ENCODE peak calls at places on chromosomes 4 and X, in five cellular contexts. One of them, this sample, is unnamed.

GRCh38 chr4:47667552-47667951 is 170.3 kb downstream of the CORIN start:
- DNase-seq in stimulated activated CD4-positive, alpha-beta T cell treated with anti-CD3 and anti-CD28 coated beads, Interleukin-15, amount 100 ng/mL, for 1 hour: no peak
- DNase-seq in activated CD4-positive, alpha-beta T cell treated with anti-CD3 and anti-CD28 coated beads, Interleukin-2, amount 50 U/mL, for 4 hours: no peak
- DNase-seq in T follicular helper cell: no peak
- DNase-seq in nephron progenitor cell: no peak
- DNase-seq in this sample: no peak

GRCh38 chrX:100424012-100424411 is 13.9 kb upstream of the PCDH19 start:
- DNase-seq in nephron progenitor cell: no peak
- DNase-seq in activated CD4-positive, alpha-beta T cell treated with anti-CD3 and anti-CD28 coated beads, Interleukin-2, amount 50 U/mL, for 4 hours: no peak
- DNase-seq in T follicular helper cell: no peak
- DNase-seq in stimulated activated CD4-positive, alpha-beta T cell treated with anti-CD3 and anti-CD28 coated beads, Interleukin-15, amount 100 ng/mL, for 1 hour: no peak
- DNase-seq in this sample: no peak

GRCh38 chr4:74173321-74173720 is 15.4 kb downstream of the MTHFD2L start:
- DNase-seq in nephron progenitor cell: no peak
- DNase-seq in T follicular helper cell: no peak
- DNase-seq in activated CD4-positive, alpha-beta T cell treated with anti-CD3 and anti-CD28 coated beads, Interleukin-2, amount 50 U/mL, for 4 hours: no peak
- DNase-seq in stimulated activated CD4-positive, alpha-beta T cell treated with anti-CD3 and anti-CD28 coated beads, Interleukin-15, amount 100 ng/mL, for 1 hour: no peak
- DNase-seq in this sample: no peak

GRCh38 chrX:44253573-44253942 is 89.9 kb downstream of the EFHC2 start:
- DNase-seq in activated CD4-positive, alpha-beta T cell treated with anti-CD3 and anti-CD28 coated beads, Interleukin-2, amount 50 U/mL, for 4 hours: no peak
- DNase-seq in stimulated activated CD4-positive, alpha-beta T cell treated with anti-CD3 and anti-CD28 coated beads, Interleukin-15, amount 100 ng/mL, for 1 hour: no peak
- DNase-seq in T follicular helper cell: no peak
- DNase-seq in nephron progenitor cell: no peak
- DNase-seq in this sample: no peak

GRCh38 chrX:35442421-35442820 is 355.7 kb upstream of the MAGEB16 start:
- DNase-seq in activated CD4-positive, alpha-beta T cell treated with anti-CD3 and anti-CD28 coated beads, Interleukin-2, amount 50 U/mL, for 4 hours: no peak
- DNase-seq in stimulated activated CD4-positive, alpha-beta T cell treated with anti-CD3 and anti-CD28 coated beads, Interleukin-15, amount 100 ng/mL, for 1 hour: no peak
- DNase-seq in nephron progenitor cell: no peak
- DNase-seq in T follicular helper cell: no peak
- DNase-seq in this sample: no peak

GRCh38 chrX:47563801-47564315 is 2.9 kb downstream of the ARAF start:
- DNase-seq in T follicular helper cell: no peak
- DNase-seq in activated CD4-positive, alpha-beta T cell treated with anti-CD3 and anti-CD28 coated beads, Interleukin-2, amount 50 U/mL, for 4 hours: no peak
- DNase-seq in stimulated activated CD4-positive, alpha-beta T cell treated with anti-CD3 and anti-CD28 coated beads, Interleukin-15, amount 100 ng/mL, for 1 hour: no peak
- DNase-seq in nephron progenitor cell: no peak
- DNase-seq in this sample: no peak

GRCh38 chr4:2341261-2341841 is 77.1 kb downstream of the ZFYVE28 start:
- DNase-seq in T follicular helper cell: no peak
- DNase-seq in activated CD4-positive, alpha-beta T cell treated with anti-CD3 and anti-CD28 coated beads, Interleukin-2, amount 50 U/mL, for 4 hours: no peak
- DNase-seq in nephron progenitor cell: no peak
- DNase-seq in stimulated activated CD4-positive, alpha-beta T cell treated with anti-CD3 and anti-CD28 coated beads, Interleukin-15, amount 100 ng/mL, for 1 hour: no peak
- DNase-seq in this sample: no peak

GRCh38 chrX:23390979-23391378 is 56.3 kb downstream of the PTCHD1 start:
- DNase-seq in nephron progenitor cell: no peak
- DNase-seq in stimulated activated CD4-positive, alpha-beta T cell treated with anti-CD3 and anti-CD28 coated beads, Interleukin-15, amount 100 ng/mL, for 1 hour: no peak
- DNase-seq in activated CD4-positive, alpha-beta T cell treated with anti-CD3 and anti-CD28 coated beads, Interleukin-2, amount 50 U/mL, for 4 hours: no peak
- DNase-seq in T follicular helper cell: no peak
- DNase-seq in this sample: no peak

GRCh38 chr4:30866444-30866843 is 146.3 kb downstream of the PCDH7 start:
- DNase-seq in activated CD4-positive, alpha-beta T cell treated with anti-CD3 and anti-CD28 coated beads, Interleukin-2, amount 50 U/mL, for 4 hours: no peak
- DNase-seq in T follicular helper cell: no peak
- DNase-seq in nephron progenitor cell: no peak
- DNase-seq in stimulated activated CD4-positive, alpha-beta T cell treated with anti-CD3 and anti-CD28 coated beads, Interleukin-15, amount 100 ng/mL, for 1 hour: no peak
- DNase-seq in this sample: no peak

GRCh38 chr4:37481547-37482129 is 204.5 kb downstream of the RELL1 start:
- DNase-seq in stimulated activated CD4-positive, alpha-beta T cell treated with anti-CD3 and anti-CD28 coated beads, Interleukin-15, amount 100 ng/mL, for 1 hour: no peak
- DNase-seq in activated CD4-positive, alpha-beta T cell treated with anti-CD3 and anti-CD28 coated beads, Interleukin-2, amount 50 U/mL, for 4 hours: no peak
- DNase-seq in nephron progenitor cell: no peak
- DNase-seq in T follicular helper cell: no peak
- DNase-seq in this sample: no peak

GRCh38 chr4:156799121-156799589 is 172.4 kb downstream of the PDGFC start:
- DNase-seq in T follicular helper cell: no peak
- DNase-seq in nephron progenitor cell: no peak
- DNase-seq in activated CD4-positive, alpha-beta T cell treated with anti-CD3 and anti-CD28 coated beads, Interleukin-2, amount 50 U/mL, for 4 hours: no peak
- DNase-seq in stimulated activated CD4-positive, alpha-beta T cell treated with anti-CD3 and anti-CD28 coated beads, Interleukin-15, amount 100 ng/mL, for 1 hour: no peak
- DNase-seq in this sample: no peak

GRCh38 chr4:59369228-59369627 is 1830.9 kb upstream of the ADGRL3 start:
- DNase-seq in activated CD4-positive, alpha-beta T cell treated with anti-CD3 and anti-CD28 coated beads, Interleukin-2, amount 50 U/mL, for 4 hours: no peak
- DNase-seq in T follicular helper cell: no peak
- DNase-seq in stimulated activated CD4-positive, alpha-beta T cell treated with anti-CD3 and anti-CD28 coated beads, Interleukin-15, amount 100 ng/mL, for 1 hour: no peak
- DNase-seq in nephron progenitor cell: no peak
- DNase-seq in this sample: no peak

GRCh38 chr4:140395668-140396067 is 22.2 kb downstream of the SCOC start:
- DNase-seq in nephron progenitor cell: no peak
- DNase-seq in T follicular helper cell: no peak
- DNase-seq in stimulated activated CD4-positive, alpha-beta T cell treated with anti-CD3 and anti-CD28 coated beads, Interleukin-15, amount 100 ng/mL, for 1 hour: no peak
- DNase-seq in activated CD4-positive, alpha-beta T cell treated with anti-CD3 and anti-CD28 coated beads, Interleukin-2, amount 50 U/mL, for 4 hours: no peak
- DNase-seq in this sample: no peak

GRCh38 chr4:176150283-176150682 is 45.1 kb downstream of the SPATA4 start:
- DNase-seq in nephron progenitor cell: no peak
- DNase-seq in activated CD4-positive, alpha-beta T cell treated with anti-CD3 and anti-CD28 coated beads, Interleukin-2, amount 50 U/mL, for 4 hours: no peak
- DNase-seq in stimulated activated CD4-positive, alpha-beta T cell treated with anti-CD3 and anti-CD28 coated beads, Interleukin-15, amount 100 ng/mL, for 1 hour: no peak
- DNase-seq in T follicular helper cell: no peak
- DNase-seq in this sample: no peak

GRCh38 chr4:158810487-158811215 is 41.8 kb downstream of the FNIP2 start:
- DNase-seq in stimulated activated CD4-positive, alpha-beta T cell treated with anti-CD3 and anti-CD28 coated beads, Interleukin-15, amount 100 ng/mL, for 1 hour: no peak
- DNase-seq in T follicular helper cell: no peak
- DNase-seq in activated CD4-positive, alpha-beta T cell treated with anti-CD3 and anti-CD28 coated beads, Interleukin-2, amount 50 U/mL, for 4 hours: no peak
- DNase-seq in nephron progenitor cell: no peak
- DNase-seq in this sample: peak

GRCh38 chr4:2803624-2804448 is 11.0 kb downstream of the SH3BP2 start:
- DNase-seq in nephron progenitor cell: no peak
- DNase-seq in stimulated activated CD4-positive, alpha-beta T cell treated with anti-CD3 and anti-CD28 coated beads, Interleukin-15, amount 100 ng/mL, for 1 hour: no peak
- DNase-seq in activated CD4-positive, alpha-beta T cell treated with anti-CD3 and anti-CD28 coated beads, Interleukin-2, amount 50 U/mL, for 4 hours: no peak
- DNase-seq in T follicular helper cell: no peak
- DNase-seq in this sample: no peak

GRCh38 chrX:119734897-119735339 is 23.5 kb upstream of the SOWAHD start:
- DNase-seq in T follicular helper cell: no peak
- DNase-seq in activated CD4-positive, alpha-beta T cell treated with anti-CD3 and anti-CD28 coated beads, Interleukin-2, amount 50 U/mL, for 4 hours: no peak
- DNase-seq in stimulated activated CD4-positive, alpha-beta T cell treated with anti-CD3 and anti-CD28 coated beads, Interleukin-15, amount 100 ng/mL, for 1 hour: no peak
- DNase-seq in nephron progenitor cell: no peak
- DNase-seq in this sample: peak

GRCh38 chr4:174592985-174593335 is 70.7 kb upstream of the HPGD start:
- DNase-seq in stimulated activated CD4-positive, alpha-beta T cell treated with anti-CD3 and anti-CD28 coated beads, Interleukin-15, amount 100 ng/mL, for 1 hour: no peak
- DNase-seq in activated CD4-positive, alpha-beta T cell treated with anti-CD3 and anti-CD28 coated beads, Interleukin-2, amount 50 U/mL, for 4 hours: no peak
- DNase-seq in T follicular helper cell: no peak
- DNase-seq in nephron progenitor cell: no peak
- DNase-seq in this sample: peak

GRCh38 chrX:115233497-115234219 is at the start of gene LRCH2:
- DNase-seq in stimulated activated CD4-positive, alpha-beta T cell treated with anti-CD3 and anti-CD28 coated beads, Interleukin-15, amount 100 ng/mL, for 1 hour: no peak
- DNase-seq in T follicular helper cell: no peak
- DNase-seq in nephron progenitor cell: peak
- DNase-seq in activated CD4-positive, alpha-beta T cell treated with anti-CD3 and anti-CD28 coated beads, Interleukin-2, amount 50 U/mL, for 4 hours: no peak
- DNase-seq in this sample: peak

GRCh38 chr4:123554819-123555499 is 158.4 kb downstream of the SPRY1 start:
- DNase-seq in activated CD4-positive, alpha-beta T cell treated with anti-CD3 and anti-CD28 coated beads, Interleukin-2, amount 50 U/mL, for 4 hours: no peak
- DNase-seq in nephron progenitor cell: no peak
- DNase-seq in stimulated activated CD4-positive, alpha-beta T cell treated with anti-CD3 and anti-CD28 coated beads, Interleukin-15, amount 100 ng/mL, for 1 hour: no peak
- DNase-seq in T follicular helper cell: no peak
- DNase-seq in this sample: peak

GRCh38 chr4:84573738-84574720 is 8.9 kb upstream of the CDS1 start:
- DNase-seq in T follicular helper cell: no peak
- DNase-seq in stimulated activated CD4-positive, alpha-beta T cell treated with anti-CD3 and anti-CD28 coated beads, Interleukin-15, amount 100 ng/mL, for 1 hour: no peak
- DNase-seq in activated CD4-positive, alpha-beta T cell treated with anti-CD3 and anti-CD28 coated beads, Interleukin-2, amount 50 U/mL, for 4 hours: no peak
- DNase-seq in nephron progenitor cell: no peak
- DNase-seq in this sample: no peak

GRCh38 chr4:1403591-1404572 is 2.4 kb downstream of the NKX1-1 start:
- DNase-seq in activated CD4-positive, alpha-beta T cell treated with anti-CD3 and anti-CD28 coated beads, Interleukin-2, amount 50 U/mL, for 4 hours: no peak
- DNase-seq in nephron progenitor cell: peak
- DNase-seq in T follicular helper cell: no peak
- DNase-seq in stimulated activated CD4-positive, alpha-beta T cell treated with anti-CD3 and anti-CD28 coated beads, Interleukin-15, amount 100 ng/mL, for 1 hour: no peak
- DNase-seq in this sample: peak

GRCh38 chr4:40587826-40588225 is 41.8 kb downstream of the RBM47 start:
- DNase-seq in activated CD4-positive, alpha-beta T cell treated with anti-CD3 and anti-CD28 coated beads, Interleukin-2, amount 50 U/mL, for 4 hours: no peak
- DNase-seq in nephron progenitor cell: no peak
- DNase-seq in stimulated activated CD4-positive, alpha-beta T cell treated with anti-CD3 and anti-CD28 coated beads, Interleukin-15, amount 100 ng/mL, for 1 hour: no peak
- DNase-seq in T follicular helper cell: no peak
- DNase-seq in this sample: no peak

GRCh38 chr4:120156115-120156718 is 89.6 kb upstream of the MAD2L1 start:
- DNase-seq in nephron progenitor cell: peak
- DNase-seq in activated CD4-positive, alpha-beta T cell treated with anti-CD3 and anti-CD28 coated beads, Interleukin-2, amount 50 U/mL, for 4 hours: no peak
- DNase-seq in stimulated activated CD4-positive, alpha-beta T cell treated with anti-CD3 and anti-CD28 coated beads, Interleukin-15, amount 100 ng/mL, for 1 hour: no peak
- DNase-seq in T follicular helper cell: peak
- DNase-seq in this sample: no peak

GRCh38 chrX:136268051-136269048 is 17.1 kb upstream of the MAP7D3 start:
- DNase-seq in T follicular helper cell: peak
- DNase-seq in activated CD4-positive, alpha-beta T cell treated with anti-CD3 and anti-CD28 coated beads, Interleukin-2, amount 50 U/mL, for 4 hours: peak
- DNase-seq in nephron progenitor cell: peak
- DNase-seq in stimulated activated CD4-positive, alpha-beta T cell treated with anti-CD3 and anti-CD28 coated beads, Interleukin-15, amount 100 ng/mL, for 1 hour: peak
- DNase-seq in this sample: peak

GRCh38 chr4:54063737-54064316 is 578 bp downstream of the CHIC2 start:
- DNase-seq in T follicular helper cell: peak
- DNase-seq in activated CD4-positive, alpha-beta T cell treated with anti-CD3 and anti-CD28 coated beads, Interleukin-2, amount 50 U/mL, for 4 hours: peak
- DNase-seq in nephron progenitor cell: no peak
- DNase-seq in stimulated activated CD4-positive, alpha-beta T cell treated with anti-CD3 and anti-CD28 coated beads, Interleukin-15, amount 100 ng/mL, for 1 hour: peak
- DNase-seq in this sample: peak

GRCh38 chrX:123206222-123206621 is 22.1 kb downstream of the GRIA3 start:
- DNase-seq in T follicular helper cell: no peak
- DNase-seq in stimulated activated CD4-positive, alpha-beta T cell treated with anti-CD3 and anti-CD28 coated beads, Interleukin-15, amount 100 ng/mL, for 1 hour: no peak
- DNase-seq in nephron progenitor cell: peak
- DNase-seq in activated CD4-positive, alpha-beta T cell treated with anti-CD3 and anti-CD28 coated beads, Interleukin-2, amount 50 U/mL, for 4 hours: no peak
- DNase-seq in this sample: no peak

GRCh38 chr4:176680668-176681067 is 112.1 kb downstream of the VEGFC start:
- DNase-seq in nephron progenitor cell: no peak
- DNase-seq in stimulated activated CD4-positive, alpha-beta T cell treated with anti-CD3 and anti-CD28 coated beads, Interleukin-15, amount 100 ng/mL, for 1 hour: no peak
- DNase-seq in T follicular helper cell: no peak
- DNase-seq in activated CD4-positive, alpha-beta T cell treated with anti-CD3 and anti-CD28 coated beads, Interleukin-2, amount 50 U/mL, for 4 hours: no peak
- DNase-seq in this sample: no peak

GRCh38 chrX:6049132-6049531 is 179.5 kb downstream of the NLGN4X start:
- DNase-seq in stimulated activated CD4-positive, alpha-beta T cell treated with anti-CD3 and anti-CD28 coated beads, Interleukin-15, amount 100 ng/mL, for 1 hour: no peak
- DNase-seq in nephron progenitor cell: no peak
- DNase-seq in activated CD4-positive, alpha-beta T cell treated with anti-CD3 and anti-CD28 coated beads, Interleukin-2, amount 50 U/mL, for 4 hours: no peak
- DNase-seq in T follicular helper cell: no peak
- DNase-seq in this sample: no peak

GRCh38 chr4:18041114-18041513 is 19.6 kb upstream of the LCORL start:
- DNase-seq in stimulated activated CD4-positive, alpha-beta T cell treated with anti-CD3 and anti-CD28 coated beads, Interleukin-15, amount 100 ng/mL, for 1 hour: no peak
- DNase-seq in T follicular helper cell: no peak
- DNase-seq in activated CD4-positive, alpha-beta T cell treated with anti-CD3 and anti-CD28 coated beads, Interleukin-2, amount 50 U/mL, for 4 hours: no peak
- DNase-seq in nephron progenitor cell: no peak
- DNase-seq in this sample: no peak

This sample was measured in MG63.